ENCODE peak calls at places on chromosomes 12 and 14, in nine cellular contexts. C, R, D, E, H, B, M, S and Q are unnamed samples.

GRCh38 chr12:81450920-81451739 is 308.0 kb downstream of the PPFIA2 start:
- DNase-seq in E (peak; percentile 31), D (no peak), B (peak; percentile 15), C (peak; percentile 72), M (peak; percentile 19), H (no peak), R (peak; percentile 67), S (no peak), Q (peak; percentile 15)

GRCh38 chr14:54722791-54723432 is 156.0 kb downstream of the SAMD4A start:
- DNase-seq in E (no peak), D (no peak), S (no peak), C (no peak), M (no peak), B (no peak), R (no peak), H (no peak), Q (no peak)

GRCh38 chr14:69317780-69318179 is 57.8 kb downstream of the GALNT16 start:
- DNase-seq in D (no peak), R (no peak), H (peak; percentile 85), E (no peak), S (no peak), M (no peak), C (no peak), B (no peak), Q (no peak)

GRCh38 chr14:88597601-88598000 is 34.8 kb downstream of the ZC3H14 start:
- DNase-seq in B (no peak), D (no peak), R (no peak), C (no peak), M (no peak), H (no peak), S (no peak), E (no peak), Q (no peak)

GRCh38 chr12:110005319-110005973 is 6.2 kb downstream of the ANKRD13A start:
- DNase-seq in B (no peak), C (no peak), M (no peak), E (no peak), D (no peak), H (no peak), R (no peak), S (no peak), Q (no peak)

GRCh38 chr12:130560321-130560720 is 155.8 kb downstream of the RIMBP2 start:
- DNase-seq in S (no peak), D (no peak), R (no peak), E (no peak), B (no peak), M (no peak), H (no peak), C (no peak), Q (no peak)

GRCh38 chr12:30905483-30906009 is 21.0 kb upstream of the TSPAN11 start:
- DNase-seq in R (no peak), D (no peak), S (no peak), C (no peak), M (no peak), E (no peak), B (no peak), H (no peak), Q (no peak)

GRCh38 chr12:55629058-55629841 is 7.4 kb upstream of the OR10P1 start:
- DNase-seq in C (no peak), R (no peak), M (no peak), S (no peak), B (no peak), H (no peak), E (no peak), D (no peak), Q (no peak)

GRCh38 chr12:120771097-120771496 is 45.5 kb downstream of the ACADS start:
- DNase-seq in D (no peak), M (no peak), E (no peak), C (no peak), S (no peak), R (no peak), H (no peak), B (no peak), Q (no peak)

GRCh38 chr12:118432812-118433540 is 56.6 kb downstream of the SUDS3 start:
- DNase-seq in D (no peak), E (no peak), R (no peak), M (no peak), B (no peak), S (no peak), C (no peak), H (no peak), Q (no peak)

GRCh38 chr14:106879241-106879640 is 1352.9 kb downstream of the TMEM121 start:
- DNase-seq in E (no peak), B (no peak), R (no peak), D (peak; percentile 12), C (no peak), S (no peak), M (no peak), H (no peak), Q (no peak)